ENCODE peak calls at places on chromosomes 7 and 10, in six cellular contexts. U is Calu3, I is endothelial cell, Y is prostate gland, W is OCI-LY7, Q is AG04450. L is an unnamed sample.

GRCh38 chr10:64376169-64376568 is 855.0 kb downstream of the REEP3 start:
- DNase-seq in U (no peak), I (no peak), Y (no peak), W (no peak), Q (no peak), L (no peak)

GRCh38 chr10:93548376-93549071 is 17.9 kb upstream of the FFAR4 start:
- DNase-seq in U (peak), I (no peak), Y (no peak), W (no peak), Q (no peak), L (no peak)

GRCh38 chr7:95772771-95773581 is 622 bp downstream of the DYNC1I1 start:
- DNase-seq in U (no peak), I (peak), Y (peak), W (no peak), Q (no peak), L (no peak)

GRCh38 chr7:51352174-51353145 is 35.9 kb upstream of the COBL start:
- DNase-seq in U (no peak), I (no peak), Y (no peak), W (no peak), Q (no peak), L (no peak)

GRCh38 chr7:36597099-36597773 is 127.1 kb downstream of the AOAH start:
- DNase-seq in U (no peak), I (no peak), Y (no peak), W (no peak), Q (no peak), L (no peak)

GRCh38 chr10:69512901-69513300 is 60.3 kb downstream of the NEUROG3 start:
- DNase-seq in U (no peak), I (no peak), Y (no peak), W (no peak), Q (no peak), L (no peak)

GRCh38 chr7:98014830-98015229 is 24.8 kb upstream of the OCM2 start:
- DNase-seq in U (no peak), I (no peak), Y (no peak), W (no peak), Q (no peak), L (no peak)

GRCh38 chr10:70588852-70589570 is 13.5 kb downstream of the PRF1 start:
- DNase-seq in U (no peak), I (no peak), Y (no peak), W (no peak), Q (no peak), L (no peak)

GRCh38 chr10:132392811-132393694 is 3.9 kb upstream of the PWWP2B start:
- DNase-seq in U (no peak), I (no peak), Y (no peak), W (no peak), Q (no peak), L (no peak)

GRCh38 chr10:132276706-132277105 is 31.0 kb downstream of the STK32C start:
- DNase-seq in U (no peak), I (no peak), Y (no peak), W (no peak), Q (no peak), L (no peak)

GRCh38 chr10:107091126-107091525 is 73.4 kb downstream of the SORCS1 start:
- DNase-seq in U (no peak), I (no peak), Y (no peak), W (no peak), Q (no peak), L (no peak)

GRCh38 chr10:132389631-132390454 is 7.2 kb upstream of the PWWP2B start:
- DNase-seq in U (no peak), I (no peak), Y (no peak), W (peak), Q (no peak), L (no peak)

GRCh38 chr7:108420482-108420908 is 35.7 kb downstream of the NRCAM start:
- DNase-seq in U (no peak), I (no peak), Y (no peak), W (no peak), Q (no peak), L (peak)

GRCh38 chr10:662686-663465 is 26.6 kb downstream of the DIP2C start:
- DNase-seq in U (no peak), I (no peak), Y (no peak), W (no peak), Q (no peak), L (no peak)

GRCh38 chr10:82411416-82411815 is 536.4 kb downstream of the NRG3 start:
- DNase-seq in U (no peak), I (no peak), Y (no peak), W (no peak), Q (no peak), L (no peak)

GRCh38 chr10:60405172-60405571 is 15.5 kb upstream of the ANK3 start:
- DNase-seq in U (no peak), I (no peak), Y (no peak), W (no peak), Q (no peak), L (no peak)

GRCh38 chr10:131979821-131980270 is 1.9 kb downstream of the BNIP3 start:
- DNase-seq in U (no peak), I (peak), Y (peak), W (no peak), Q (no peak), L (no peak)

GRCh38 chr7:128020161-128020560 is 11.1 kb downstream of the LRRC4 start:
- DNase-seq in U (no peak), I (peak), Y (no peak), W (peak), Q (no peak), L (no peak)

GRCh38 chr10:72308320-72308987 is 34.7 kb downstream of the DDIT4 start:
- DNase-seq in U (peak), I (no peak), Y (no peak), W (no peak), Q (no peak), L (no peak)

GRCh38 chr10:98646998-98647917 is 200.5 kb upstream of the HPS1 start:
- DNase-seq in U (no peak), I (no peak), Y (no peak), W (no peak), Q (no peak), L (no peak)

GRCh38 chr7:112193915-112194502 is 12.2 kb downstream of the DOCK4 start:
- DNase-seq in U (no peak), I (no peak), Y (no peak), W (no peak), Q (no peak), L (no peak)

GRCh38 chr10:34299105-34299611 is 515.9 kb downstream of the PARD3 start:
- DNase-seq in U (no peak), I (no peak), Y (no peak), W (no peak), Q (no peak), L (peak)

GRCh38 chr7:94052398-94053180 is 48.4 kb upstream of the BET1 start:
- DNase-seq in U (no peak), I (no peak), Y (no peak), W (peak), Q (no peak), L (no peak)

GRCh38 chr7:2520131-2520807 is 695 bp downstream of the LFNG start:
- DNase-seq in U (peak), I (no peak), Y (no peak), W (no peak), Q (no peak), L (no peak)
- TF ChIP-seq CTCF in U (no peak), I (no peak), Y (no peak), W (no peak), Q (peak), L (peak)

GRCh38 chr7:6558837-6559236 is 7.6 kb upstream of the GRID2IP start:
- DNase-seq in U (peak), I (peak), Y (no peak), W (peak), Q (no peak), L (no peak)
- TF ChIP-seq CTCF in U (peak), I (peak), Y (no peak), W (peak), Q (peak), L (peak)

GRCh38 chr7:47762746-47763062 is 180.8 kb upstream of the TNS3 start:
- DNase-seq in U (no peak), I (no peak), Y (no peak), W (no peak), Q (no peak), L (no peak)

GRCh38 chr7:47757946-47758371 is 176.0 kb upstream of the TNS3 start:
- DNase-seq in U (no peak), I (no peak), Y (peak), W (no peak), Q (peak), L (no peak)

GRCh38 chr7:47758546-47758945 is 176.6 kb upstream of the TNS3 start:
- DNase-seq in U (no peak), I (no peak), Y (no peak), W (no peak), Q (no peak), L (no peak)

GRCh38 chr7:47762207-47762606 is 180.3 kb upstream of the TNS3 start:
- DNase-seq in U (no peak), I (no peak), Y (no peak), W (no peak), Q (no peak), L (no peak)

DNA sequence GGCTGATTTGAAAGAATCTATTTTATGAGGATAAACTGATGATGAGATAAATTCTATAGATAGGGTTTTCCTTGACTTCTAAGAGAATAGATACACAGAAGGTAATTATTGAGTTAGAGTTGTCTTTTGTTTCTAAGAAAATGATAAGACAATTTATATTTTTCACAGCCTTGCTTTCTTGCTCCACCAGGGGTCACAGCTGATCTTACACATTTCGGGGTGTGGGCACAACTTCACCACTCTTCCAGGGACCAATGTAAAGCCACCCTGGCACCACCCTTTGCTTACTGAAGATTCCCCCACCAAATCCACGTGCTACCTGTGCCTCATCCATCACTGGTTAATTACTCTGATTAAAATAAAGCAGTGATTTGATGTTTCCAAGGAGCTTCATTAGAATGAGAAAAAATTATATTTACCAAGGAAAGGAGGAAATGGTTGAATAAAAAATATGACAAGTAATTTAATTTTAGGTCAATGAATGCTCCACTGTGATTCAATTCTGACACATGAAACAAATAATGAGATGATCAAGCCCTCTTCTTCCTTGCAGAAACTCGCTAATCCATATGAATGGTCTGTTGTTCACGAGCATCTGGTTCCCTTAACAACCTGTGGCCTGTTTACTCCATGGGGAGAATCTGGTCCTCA is 177.3 kb upstream of the TNS3 start:
- DNase-seq in U (peak), I (no peak), Y (no peak), W (peak), Q (no peak), L (no peak)
- TF ChIP-seq CTCF in U (peak), I (no peak), Y (no peak), W (peak), Q (peak), L (peak)

GRCh38 chr10:26951650-26952049 is 90.9 kb upstream of the ABI1 start:
- DNase-seq in U (no peak), I (no peak), Y (no peak), W (no peak), Q (no peak), L (no peak)
- TF ChIP-seq CTCF in U (no peak), I (no peak), Y (no peak), W (no peak), Q (no peak), L (no peak)

GRCh38 chr7:149873074-149873967 is 448 bp upstream of the ATP6V0E2 start:
- DNase-seq in U (peak), I (peak), Y (peak), W (peak), Q (peak), L (peak)

GRCh38 chr7:149872419-149873073 is 1.2 kb upstream of the ATP6V0E2 start:
- DNase-seq in U (peak), I (peak), Y (peak), W (peak), Q (no peak), L (no peak)

GRCh38 chr7:149874644-149875028 is 867 bp downstream of the ATP6V0E2 start:
- DNase-seq in U (no peak), I (no peak), Y (peak), W (no peak), Q (no peak), L (no peak)

GRCh38 chr7:149875396-149875795 is 1.6 kb downstream of the ATP6V0E2 start:
- DNase-seq in U (no peak), I (no peak), Y (peak), W (no peak), Q (no peak), L (no peak)

DNA sequence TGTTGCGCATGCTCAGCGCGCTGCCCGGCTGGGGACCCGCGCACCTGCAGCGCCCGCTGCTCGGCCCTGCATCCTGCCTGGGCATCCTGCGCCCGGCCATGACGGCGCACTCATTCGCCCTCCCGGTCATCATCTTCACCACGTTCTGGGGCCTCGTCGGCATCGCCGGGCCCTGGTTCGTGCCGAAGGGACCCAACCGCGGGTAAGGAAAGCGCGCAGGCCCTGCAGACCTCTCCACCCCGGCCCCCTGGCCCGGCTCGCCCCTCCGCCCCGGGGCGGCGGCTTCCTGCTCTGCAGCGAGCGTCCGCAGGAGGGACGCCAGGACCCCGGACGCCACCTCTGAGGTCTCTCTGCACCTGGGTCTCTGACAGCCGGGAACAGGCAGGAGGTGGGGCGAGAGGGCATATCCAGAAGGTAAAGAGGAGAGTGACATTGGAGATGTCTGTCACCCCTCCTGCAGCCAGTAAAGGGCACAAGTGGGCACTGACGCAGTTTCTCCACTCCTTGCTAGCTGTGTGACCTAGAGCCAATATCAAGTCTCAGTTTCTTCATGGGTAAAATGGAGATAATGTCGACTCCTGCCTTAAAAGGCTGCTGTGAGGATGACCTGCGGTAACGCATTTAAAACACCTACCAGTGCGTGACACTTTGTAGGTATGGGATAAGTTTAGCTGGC is at the start of gene ATP6V0E2:
- DNase-seq in U (no peak), I (no peak), Y (no peak), W (no peak), Q (no peak), L (no peak)
- TF ChIP-seq CTCF in U (no peak), I (no peak), Y (no peak), W (no peak), Q (no peak), L (no peak)

L was measured in GM06990.